ENCODE peak calls at places on chromosomes 16 and 17, in five cellular contexts. One of them, this sample, is unnamed.

GRCh38 chr17:1362065-1362848 is 37.8 kb downstream of the YWHAE start:
- DNase-seq in HEK293T: no peak
- DNase-seq in HepG2: no peak
- DNase-seq in NT2/D1: no peak
- DNase-seq in H1: no peak
- DNase-seq in this sample: no peak

GRCh38 chr17:81457917-81458555 is 54.6 kb downstream of the ACTG1 start:
- DNase-seq in HEK293T: no peak
- DNase-seq in HepG2: no peak
- DNase-seq in NT2/D1: no peak
- DNase-seq in H1: no peak
- DNase-seq in this sample: no peak

GRCh38 chr17:36880506-36880905 is 56.8 kb upstream of the LHX1 start:
- DNase-seq in HEK293T: no peak
- DNase-seq in HepG2: no peak
- DNase-seq in NT2/D1: no peak
- DNase-seq in H1: no peak
- DNase-seq in this sample: no peak

GRCh38 chr17:79364695-79365094 is 246.2 kb downstream of the RBFOX3 start:
- DNase-seq in HEK293T: no peak
- DNase-seq in HepG2: no peak
- DNase-seq in NT2/D1: no peak
- DNase-seq in H1: no peak
- DNase-seq in this sample: no peak

GRCh38 chr17:71440513-71440912 is 680.3 kb upstream of the SOX9 start:
- DNase-seq in HEK293T: peak
- DNase-seq in HepG2: no peak
- DNase-seq in NT2/D1: no peak
- DNase-seq in H1: no peak
- DNase-seq in this sample: no peak

GRCh38 chr16:1791943-1792812 is 1.3 kb downstream of the IGFALS start:
- DNase-seq in HEK293T: no peak
- DNase-seq in HepG2: no peak
- DNase-seq in NT2/D1: no peak
- DNase-seq in H1: no peak
- DNase-seq in this sample: no peak

GRCh38 chr16:75948441-75948840 is 222.2 kb upstream of the CPHXL start:
- DNase-seq in HEK293T: no peak
- DNase-seq in HepG2: no peak
- DNase-seq in NT2/D1: no peak
- DNase-seq in H1: no peak
- DNase-seq in this sample: no peak

GRCh38 chr16:88957887-88958577 is 19.0 kb downstream of the CBFA2T3 start:
- DNase-seq in HEK293T: no peak
- DNase-seq in HepG2: no peak
- DNase-seq in NT2/D1: no peak
- DNase-seq in H1: no peak
- DNase-seq in this sample: no peak

GRCh38 chr17:62067165-62068145 is 2.4 kb upstream of the MED13 start:
- DNase-seq in HEK293T: no peak
- DNase-seq in HepG2: no peak
- DNase-seq in NT2/D1: no peak
- DNase-seq in H1: no peak
- DNase-seq in this sample: no peak

GRCh38 chr17:63066158-63066808 is 100.2 kb downstream of the TANC2 start:
- DNase-seq in HEK293T: no peak
- DNase-seq in HepG2: no peak
- DNase-seq in NT2/D1: no peak
- DNase-seq in H1: no peak
- DNase-seq in this sample: no peak

GRCh38 chr17:29066603-29067002 is 23.7 kb downstream of the PIPOX start:
- DNase-seq in HEK293T: no peak
- DNase-seq in HepG2: no peak
- DNase-seq in NT2/D1: no peak
- DNase-seq in H1: no peak
- DNase-seq in this sample: no peak

GRCh38 chr17:44065668-44066203 is 735 bp downstream of the LSM12 start:
- DNase-seq in HEK293T: no peak
- DNase-seq in HepG2: no peak
- DNase-seq in NT2/D1: no peak
- DNase-seq in H1: no peak
- DNase-seq in this sample: no peak

GRCh38 chr16:7304257-7304656 is 28.4 kb upstream of the RBFOX1 start:
- DNase-seq in HEK293T: no peak
- DNase-seq in HepG2: no peak
- DNase-seq in NT2/D1: no peak
- DNase-seq in H1: no peak
- DNase-seq in this sample: no peak

GRCh38 chr17:35694906-35695305 is 36.5 kb upstream of the RASL10B start:
- DNase-seq in HEK293T: no peak
- DNase-seq in HepG2: no peak
- DNase-seq in NT2/D1: no peak
- DNase-seq in H1: no peak
- DNase-seq in this sample: no peak

GRCh38 chr17:2212328-2212981 is 91.1 kb downstream of the SMG6 start:
- DNase-seq in HEK293T: no peak
- DNase-seq in HepG2: no peak
- DNase-seq in NT2/D1: no peak
- DNase-seq in H1: no peak
- DNase-seq in this sample: no peak

GRCh38 chr16:81060576-81061306 is 16.3 kb downstream of the C16orf46 start:
- DNase-seq in HEK293T: no peak
- DNase-seq in HepG2: no peak
- DNase-seq in NT2/D1: no peak
- DNase-seq in H1: no peak
- DNase-seq in this sample: no peak
- TF ChIP-seq SUZ12 in HEK293T: no peak
- TF ChIP-seq SUZ12 in HepG2: no peak
- TF ChIP-seq SUZ12 in NT2/D1: no peak
- TF ChIP-seq SUZ12 in H1: no peak
- TF ChIP-seq SUZ12 in this sample: no peak

DNA sequence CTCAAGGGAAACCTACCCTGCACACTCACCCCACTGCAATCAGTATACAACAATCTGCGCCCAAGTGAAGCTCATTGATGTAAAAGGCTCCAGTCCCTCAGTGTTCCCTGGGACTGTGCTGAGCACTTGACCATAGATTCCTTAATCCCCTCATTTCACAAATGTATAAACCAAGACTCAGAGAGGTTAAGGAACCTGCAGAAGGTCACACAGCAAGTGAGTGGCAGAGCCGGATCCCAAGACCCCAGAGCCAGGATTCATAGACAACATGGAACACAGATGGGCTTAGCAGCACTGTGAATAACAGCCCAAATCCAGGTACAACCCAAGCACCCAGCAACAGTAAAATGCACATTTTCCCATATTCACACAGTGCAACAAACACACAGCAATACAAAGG is 225.7 kb downstream of the C16orf78 start:
- DNase-seq in HEK293T: no peak
- DNase-seq in HepG2: no peak
- DNase-seq in NT2/D1: no peak
- DNase-seq in H1: no peak
- DNase-seq in this sample: no peak
- TF ChIP-seq SUZ12 in HEK293T: no peak
- TF ChIP-seq SUZ12 in HepG2: no peak
- TF ChIP-seq SUZ12 in NT2/D1: no peak
- TF ChIP-seq SUZ12 in H1: no peak
- TF ChIP-seq SUZ12 in this sample: no peak

DNA sequence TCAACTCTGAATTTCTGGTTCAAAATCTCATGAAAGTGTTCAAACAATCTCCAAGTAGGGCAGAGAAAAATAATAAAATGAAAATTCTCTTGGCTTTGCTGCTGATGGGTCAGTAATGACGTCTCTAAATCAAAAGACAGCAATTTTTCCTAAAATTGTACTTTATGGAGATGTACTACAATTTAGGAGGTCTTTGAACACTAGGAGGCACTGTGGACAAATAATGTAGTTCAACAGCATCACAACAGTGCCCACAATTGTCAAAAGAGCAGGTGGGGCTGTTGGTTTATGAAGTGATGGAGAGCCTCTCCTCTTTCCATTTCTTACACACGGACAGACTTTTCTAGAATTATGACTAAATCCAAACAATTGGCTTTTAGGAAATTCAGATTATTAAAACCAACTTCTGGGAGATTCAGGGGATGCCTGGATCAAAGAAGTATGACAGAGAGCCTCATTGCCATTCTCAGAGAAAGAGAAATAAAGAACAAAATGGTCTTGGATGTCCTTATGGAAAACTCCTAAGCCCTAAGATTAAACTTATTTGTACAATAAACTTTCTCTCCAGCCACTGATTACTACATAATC is 23.8 kb downstream of the EZH1 start:
- DNase-seq in HEK293T: peak
- DNase-seq in HepG2: peak
- DNase-seq in NT2/D1: peak
- DNase-seq in H1: no peak
- DNase-seq in this sample: no peak
- TF ChIP-seq SUZ12 in HEK293T: no peak
- TF ChIP-seq SUZ12 in HepG2: no peak
- TF ChIP-seq SUZ12 in NT2/D1: no peak
- TF ChIP-seq SUZ12 in H1: no peak
- TF ChIP-seq SUZ12 in this sample: no peak

GRCh38 chr17:19718041-19718612 is 1.7 kb upstream of the SLC47A2 start:
- DNase-seq in HEK293T: no peak
- DNase-seq in HepG2: no peak
- DNase-seq in NT2/D1: no peak
- DNase-seq in H1: no peak
- DNase-seq in this sample: no peak
- TF ChIP-seq SUZ12 in HEK293T: no peak
- TF ChIP-seq SUZ12 in HepG2: no peak
- TF ChIP-seq SUZ12 in NT2/D1: no peak
- TF ChIP-seq SUZ12 in H1: no peak
- TF ChIP-seq SUZ12 in this sample: no peak

DNA sequence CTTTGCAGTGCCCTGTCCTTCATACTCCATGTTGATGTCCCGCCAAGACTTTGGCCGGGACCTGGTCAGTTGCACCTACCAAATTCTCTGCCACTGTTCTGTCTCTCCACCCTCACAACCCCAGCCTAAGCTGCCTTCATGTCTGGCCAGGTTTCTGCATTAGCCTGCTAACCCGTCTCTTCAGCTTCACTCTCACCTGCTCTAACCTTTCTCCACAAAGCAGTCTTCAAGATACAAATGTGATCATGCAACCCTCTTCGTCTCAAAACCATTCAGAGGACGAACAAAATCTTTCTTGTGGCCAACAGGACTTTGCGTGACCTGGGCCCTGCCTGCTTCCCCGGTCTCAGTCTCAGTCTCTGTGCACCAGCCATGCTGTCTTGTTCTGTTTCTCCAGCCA is 148.2 kb downstream of the WSCD1 start:
- DNase-seq in HEK293T: no peak
- DNase-seq in HepG2: no peak
- DNase-seq in NT2/D1: no peak
- DNase-seq in H1: no peak
- DNase-seq in this sample: no peak
- TF ChIP-seq SUZ12 in HEK293T: no peak
- TF ChIP-seq SUZ12 in HepG2: no peak
- TF ChIP-seq SUZ12 in NT2/D1: no peak
- TF ChIP-seq SUZ12 in H1: no peak
- TF ChIP-seq SUZ12 in this sample: no peak

DNA sequence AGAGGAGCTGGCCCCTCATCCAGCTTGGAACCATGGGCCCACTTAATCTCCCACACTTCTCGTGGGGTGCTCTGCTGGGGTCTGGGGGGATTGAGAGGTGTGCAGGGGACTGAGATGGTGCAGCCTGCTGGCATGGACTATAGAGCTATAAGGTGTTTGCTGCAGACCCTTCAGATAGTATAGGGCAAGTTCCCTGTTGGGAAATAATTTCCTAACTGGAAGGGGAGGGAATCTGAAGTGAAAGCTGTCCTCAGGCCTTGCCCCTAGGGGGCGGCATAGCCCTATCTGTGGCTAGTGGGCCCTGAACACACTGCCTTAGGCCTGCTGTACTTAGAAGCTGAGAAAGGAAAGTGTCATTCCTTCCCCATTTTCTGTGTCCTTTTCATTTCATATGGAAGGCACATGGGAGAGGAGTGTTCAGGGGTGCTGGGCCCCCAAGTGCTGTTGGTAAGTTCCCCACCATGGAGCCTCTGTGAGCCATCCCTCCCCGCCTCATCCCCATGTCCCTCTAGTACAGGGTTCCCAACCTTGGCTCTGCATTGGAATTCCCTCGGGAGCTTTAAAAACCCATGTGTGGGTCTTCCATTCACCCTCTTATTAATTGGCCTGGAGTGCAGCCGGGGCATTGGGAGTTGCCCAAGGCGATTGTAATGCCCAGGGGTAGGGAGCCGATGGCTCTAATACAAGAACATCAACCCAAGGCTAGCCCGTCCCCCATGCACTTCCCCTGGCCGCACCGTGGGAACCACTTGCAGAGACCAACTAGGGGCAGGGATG is 19.7 kb downstream of the GOSR2 start:
- DNase-seq in HEK293T: peak
- DNase-seq in HepG2: peak
- DNase-seq in NT2/D1: peak
- DNase-seq in H1: peak
- DNase-seq in this sample: no peak
- TF ChIP-seq SUZ12 in HEK293T: no peak
- TF ChIP-seq SUZ12 in HepG2: no peak
- TF ChIP-seq SUZ12 in NT2/D1: no peak
- TF ChIP-seq SUZ12 in H1: no peak
- TF ChIP-seq SUZ12 in this sample: no peak

GRCh38 chr17:17420561-17421269 is 56.1 kb upstream of the MED9 start:
- DNase-seq in HEK293T: no peak
- DNase-seq in HepG2: no peak
- DNase-seq in NT2/D1: no peak
- DNase-seq in H1: no peak
- DNase-seq in this sample: no peak
- TF ChIP-seq SUZ12 in HEK293T: no peak
- TF ChIP-seq SUZ12 in HepG2: no peak
- TF ChIP-seq SUZ12 in NT2/D1: no peak
- TF ChIP-seq SUZ12 in H1: no peak
- TF ChIP-seq SUZ12 in this sample: no peak

GRCh38 chr17:60065136-60065535 is 13.6 kb downstream of the HEATR6 start:
- DNase-seq in HEK293T: no peak
- DNase-seq in HepG2: no peak
- DNase-seq in NT2/D1: no peak
- DNase-seq in H1: no peak
- DNase-seq in this sample: no peak
- TF ChIP-seq SUZ12 in HEK293T: no peak
- TF ChIP-seq SUZ12 in HepG2: no peak
- TF ChIP-seq SUZ12 in NT2/D1: no peak
- TF ChIP-seq SUZ12 in H1: no peak
- TF ChIP-seq SUZ12 in this sample: no peak